ENCODE peak calls at places on chromosome 20, in nine cellular contexts. F is aorta; I is mammary epithelial cell; M is RWPE2; L is uterus; K is colonic mucosa; D is CD8-positive, alpha-beta memory T cell; W is adrenal gland; N is Peyer's patch. J is an unnamed sample.
A peak's percentile ranks its signal among the peaks of the same experiment; 100 is the strongest.

GRCh38 chr20:46099491-46100287 is 9.9 kb upstream of the NCOA5 start:
- DNase-seq in M (no peak), I (peak; percentile 9), F (peak; percentile 81), D (no peak), N (no peak), K (no peak), W (peak; percentile 8), L (no peak), J (no peak)

GRCh38 chr20:20457392-20458126 is 89.7 kb downstream of the INSM1 start:
- DNase-seq in M (no peak), D (no peak), W (no peak), F (no peak), I (no peak), K (no peak), L (no peak), N (no peak), J (no peak)

GRCh38 chr20:19915111-19915798 is 101.9 kb upstream of the NAA20 start:
- DNase-seq in I (no peak), D (no peak), K (no peak), N (no peak), F (no peak), L (no peak), W (peak; percentile 32), M (no peak), J (no peak)

GRCh38 chr20:10537850-10538480 is 102.9 kb downstream of the SLX4IP start:
- DNase-seq in M (no peak), D (no peak), W (no peak), F (no peak), K (no peak), L (no peak), I (peak; percentile 57), N (no peak), J (no peak)

GRCh38 chr20:50774515-50774914 is 20.3 kb upstream of the BCAS4 start:
- DNase-seq in W (no peak), F (peak; percentile 2), D (no peak), L (no peak), K (no peak), N (peak; percentile 1), I (no peak), M (peak; percentile 35), J (no peak)

GRCh38 chr20:22346716-22347115 is 237.7 kb downstream of the FOXA2 start:
- DNase-seq in W (no peak), F (no peak), L (no peak), N (no peak), D (no peak), I (peak; percentile 17), K (no peak), M (no peak), J (no peak)

GRCh38 chr20:9218412-9219001 is 149.6 kb downstream of the PLCB4 start:
- DNase-seq in D (no peak), M (no peak), W (peak; percentile 7), K (no peak), N (no peak), F (no peak), I (no peak), L (peak; percentile 48), J (no peak)

GRCh38 chr20:2626853-2627541 is 25.4 kb upstream of the NOP56 start:
- DNase-seq in M (peak; percentile 79), N (peak; percentile 62), L (no peak), W (no peak), I (peak; percentile 94), K (peak; percentile 70), F (no peak), D (no peak), J (no peak)

GRCh38 chr20:10519361-10520048 is 84.4 kb downstream of the SLX4IP start:
- DNase-seq in W (no peak), D (no peak), F (no peak), I (peak; percentile 70), M (no peak), N (no peak), L (no peak), K (no peak), J (no peak)

GRCh38 chr20:34996243-34996984 is 40.7 kb downstream of the MYH7B start:
- DNase-seq in W (no peak), L (no peak), F (peak; percentile 64), I (no peak), D (no peak), K (no peak), M (no peak), N (no peak), J (no peak)

GRCh38 chr20:13117200-13117599 is 103.9 kb upstream of the ISM1 start:
- DNase-seq in L (no peak), W (no peak), D (no peak), I (no peak), M (no peak), N (no peak), F (no peak), K (no peak), J (no peak)

GRCh38 chr20:29497261-29497671 is 1760.2 kb upstream of the DEFB115 start:
- DNase-seq in I (no peak), W (peak; percentile 76), M (peak; percentile 74), F (no peak), N (peak; percentile 76), K (peak; percentile 40), D (no peak), L (no peak), J (no peak)

GRCh38 chr20:56693217-56693616 is 64.1 kb downstream of the TFAP2C start:
- DNase-seq in I (no peak), F (no peak), N (no peak), W (no peak), L (no peak), D (no peak), M (no peak), K (no peak), J (no peak)

GRCh38 chr20:21270806-21271205 is 32.3 kb upstream of the XRN2 start:
- DNase-seq in M (no peak), N (no peak), I (no peak), L (no peak), W (no peak), K (no peak), F (no peak), D (no peak), J (no peak)

GRCh38 chr20:53939554-53940355 is 130.6 kb downstream of the BCAS1 start:
- DNase-seq in D (peak; percentile 53), N (peak; percentile 87), W (peak; percentile 83), F (peak; percentile 92), I (peak; percentile 90), L (peak; percentile 92), M (peak; percentile 94), K (peak; percentile 97), J (peak; percentile 43)

GRCh38 chr20:4157516-4157915 is 142.2 kb upstream of the RNF24 start:
- DNase-seq in I (no peak), F (peak; percentile 69), W (no peak), D (no peak), M (no peak), L (no peak), K (no peak), N (no peak), J (no peak)

GRCh38 chr20:24785141-24785924 is 163.7 kb upstream of the CST7 start:
- DNase-seq in K (no peak), I (peak; percentile 34), F (peak; percentile 9), L (no peak), M (no peak), W (no peak), D (no peak), N (no peak), J (no peak)

GRCh38 chr20:32727663-32728062 is 15.6 kb downstream of the COMMD7 start:
- DNase-seq in D (no peak), I (peak; percentile 54), K (no peak), W (no peak), F (peak; percentile 80), M (no peak), N (no peak), L (no peak), J (no peak)

DNA sequence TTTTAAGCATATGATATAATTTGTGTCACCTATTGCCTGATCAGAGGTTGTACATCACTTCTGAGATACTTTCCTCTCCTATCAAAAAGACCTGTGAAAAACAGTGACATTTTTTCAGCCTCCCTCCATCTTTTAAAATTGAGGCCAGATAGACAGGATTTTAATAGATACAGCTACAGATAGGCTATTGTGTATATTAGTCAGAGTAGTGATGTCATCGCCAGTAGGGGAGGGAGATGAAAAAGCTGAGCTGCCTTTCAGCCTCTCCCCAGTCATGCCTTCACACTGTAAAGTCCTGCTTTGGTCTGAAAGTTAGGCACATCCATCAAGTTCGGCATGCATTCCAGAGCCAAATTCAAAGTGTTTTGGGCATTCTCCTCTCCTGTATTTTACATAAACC is 7.9 kb upstream of the PABPC1L start:
- DNase-seq in I (no peak), W (peak; percentile 16), M (no peak), F (no peak), K (no peak), D (no peak), N (no peak), L (no peak), J (no peak)
- H3K27ac ChIP-seq in I (no peak overlapping the region), W (no peak overlapping the region), M (no peak overlapping the region), F (no peak overlapping the region), K (no peak overlapping the region), D (no peak overlapping the region), N (no peak overlapping the region), L (no peak overlapping the region), J (peak overlapping the region; percentile 15)

GRCh38 chr20:62935204-62935967 is 2.6 kb upstream of the GID8 start:
- DNase-seq in W (no peak), L (no peak), F (peak; percentile 13), N (no peak), K (no peak), D (no peak), M (peak; percentile 42), I (no peak), J (no peak)
- H3K36me3 ChIP-seq in W (no peaks in the 10 kb centered on the region), L (no peaks in the 10 kb centered on the region), F (peaks cover 2% of the 10 kb centered on the region), N (peaks cover 6% of the 10 kb centered on the region), K (no peaks in the 10 kb centered on the region), D (peaks cover 8% of the 10 kb centered on the region), M (peaks cover 49% of the 10 kb centered on the region), I (peaks cover 6% of the 10 kb centered on the region), J (peaks cover 3% of the 10 kb centered on the region)

GRCh38 chr20:48025661-48026060 is 240.4 kb upstream of the SULF2 start:
- DNase-seq in I (peak; percentile 70), L (no peak), M (no peak), W (no peak), D (no peak), K (no peak), N (no peak), F (no peak), J (no peak)
- H3K27ac ChIP-seq in I (peak overlapping the region; percentile 59), L (peak overlapping the region; percentile 93), M (peak overlapping the region; percentile 76), W (peak overlapping the region; percentile 96), D (no peak overlapping the region), K (no peak overlapping the region), N (no peak overlapping the region), F (no peak overlapping the region), J (no peak overlapping the region)

GRCh38 chr20:59025086-59025485 is 5.9 kb downstream of the TUBB1 start:
- DNase-seq in M (peak; percentile 42), F (no peak), L (no peak), I (no peak), N (no peak), W (no peak), D (no peak), K (no peak), J (no peak)

GRCh38 chr20:59025511-59025910 is 6.3 kb downstream of the TUBB1 start:
- DNase-seq in D (no peak), N (no peak), K (no peak), W (no peak), I (no peak), M (peak; percentile 19), L (no peak), F (no peak), J (no peak)

GRCh38 chr20:59026904-59027745 is 5.0 kb downstream of the ATP5F1E start:
- DNase-seq in W (no peak), K (no peak), F (no peak), L (no peak), N (no peak), D (no peak), M (peak; percentile 74), I (no peak), J (no peak)

GRCh38 chr20:59028812-59029211 is 3.3 kb downstream of the ATP5F1E start:
- DNase-seq in N (no peak), D (no peak), F (no peak), W (no peak), K (no peak), I (no peak), M (peak; percentile 15), L (no peak), J (no peak)

GRCh38 chr20:59027746-59028320 is 4.3 kb downstream of the ATP5F1E start:
- DNase-seq in L (no peak), W (no peak), M (no peak), K (no peak), I (peak; percentile 59), D (no peak), N (no peak), F (no peak), J (no peak)
- H3K36me3 ChIP-seq in L (no peaks in the 10 kb centered on the region), W (no peaks in the 10 kb centered on the region), M (peaks cover 81% of the 10 kb centered on the region), K (no peaks in the 10 kb centered on the region), I (peaks cover 49% of the 10 kb centered on the region), D (peaks cover 38% of the 10 kb centered on the region), N (peaks cover 70% of the 10 kb centered on the region), F (peaks cover 5% of the 10 kb centered on the region), J (peaks cover 75% of the 10 kb centered on the region)

J was measured in CD4-positive, CD25-positive, alpha-beta regulatory T cell.